ENCODE peak calls at places on chromosome 15, in four cellular contexts. C is heart left ventricle, G is A549, Z is PC-9. Y is an unnamed sample.

GRCh38 chr15:81182031-81182745 is 14.5 kb upstream of the IL16 start:
- DNase-seq in C (no peak), G (no peak), Z (no peak), Y (no peak)

GRCh38 chr15:77417642-77418041 is 2.3 kb downstream of the PEAK1 start:
- DNase-seq in C (no peak), G (no peak), Z (no peak), Y (no peak)

GRCh38 chr15:36506733-36507356 is 72.6 kb upstream of the CDIN1 start:
- DNase-seq in C (no peak), G (no peak), Z (no peak), Y (peak)

GRCh38 chr15:100901296-100901695 is 17.9 kb upstream of the LRRK1 start:
- DNase-seq in C (no peak), G (no peak), Z (no peak), Y (no peak)

GRCh38 chr15:66231421-66232266 is 21.9 kb downstream of the MEGF11 start:
- DNase-seq in C (no peak), G (no peak), Z (no peak), Y (no peak)

GRCh38 chr15:78195735-78196201 is 38.6 kb downstream of the ACSBG1 start:
- DNase-seq in C (no peak), G (peak), Z (peak), Y (peak)

GRCh38 chr15:76866716-76867321 is 38.3 kb downstream of the SCAPER start:
- DNase-seq in C (no peak), G (peak), Z (peak), Y (peak)

GRCh38 chr15:89812126-89812846 is 2.4 kb downstream of the ANPEP start:
- DNase-seq in C (peak), G (no peak), Z (peak), Y (no peak)

GRCh38 chr15:71725215-71725955 is 85.0 kb upstream of the NR2E3 start:
- DNase-seq in C (no peak), G (no peak), Z (no peak), Y (no peak)